ENCODE peak calls at places on chromosome 13, in six cellular contexts. U is activated naive CD4-positive, alpha-beta T cell treated with Interleukin-2 at 50 U/mL for 16 hours; W is left cardiac atrium; H is left kidney; K is activated CD4-positive, alpha-beta T cell treated with anti-CD3 and anti-CD28 coated beads, Interleukin-2, amount 50 U/mL, for 1 hour; A is EL. G is an unnamed sample.

GRCh38 chr13:112032186-112032835 is 34.6 kb upstream of the SOX1 start:
- DNase-seq in W (peak), U (no peak), A (no peak), H (no peak), K (no peak), G (no peak)

GRCh38 chr13:32025730-32026129 is 5.8 kb upstream of the FRY start:
- DNase-seq in A (no peak), H (no peak), U (no peak), K (no peak), W (no peak), G (no peak)

GRCh38 chr13:43776680-43777079 is 10.1 kb downstream of the ENOX1 start:
- DNase-seq in K (no peak), U (no peak), W (no peak), H (peak), A (peak), G (no peak)

GRCh38 chr13:75480691-75481175 is 1.2 kb downstream of the TBC1D4 start:
- DNase-seq in W (peak), K (peak), H (peak), A (peak), U (peak), G (no peak)

GRCh38 chr13:34620073-34620858 is 321.8 kb upstream of the NBEA start:
- DNase-seq in K (no peak), W (no peak), U (no peak), A (no peak), H (no peak), G (no peak)

GRCh38 chr13:41697578-41697977 is 240.2 kb downstream of the RGCC start:
- DNase-seq in U (no peak), K (no peak), W (no peak), A (no peak), H (no peak), G (no peak)

GRCh38 chr13:114119196-114119595 is 13.2 kb downstream of the RASA3 start:
- DNase-seq in H (peak), W (peak), A (peak), U (no peak), K (no peak), G (no peak)

GRCh38 chr13:23160241-23161175 is 20.3 kb upstream of the SGCG start:
- DNase-seq in H (peak), A (peak), K (no peak), W (peak), U (no peak), G (no peak)

GRCh38 chr13:31310781-31311180 is 111.0 kb downstream of the B3GLCT start:
- DNase-seq in A (no peak), W (peak), K (no peak), H (peak), U (no peak), G (no peak)

GRCh38 chr13:95749545-95749944 is 72.6 kb downstream of the DNAJC3 start:
- DNase-seq in H (no peak), U (no peak), A (no peak), W (no peak), K (no peak), G (no peak)

GRCh38 chr13:41914552-41914951 is 46.4 kb downstream of the VWA8 start:
- DNase-seq in H (no peak), W (no peak), U (no peak), A (no peak), K (no peak), G (no peak)

GRCh38 chr13:108083056-108083455 is 132.3 kb downstream of the LIG4 start:
- DNase-seq in K (no peak), U (no peak), A (no peak), H (peak), W (no peak), G (no peak)

GRCh38 chr13:58884353-58884752 is 1252.8 kb downstream of the PCDH17 start:
- DNase-seq in A (no peak), W (no peak), K (no peak), H (peak), U (no peak), G (no peak)

GRCh38 chr13:102197193-102197592 is 204.7 kb downstream of the FGF14 start:
- DNase-seq in H (no peak), A (no peak), U (no peak), W (no peak), K (no peak), G (no peak)

GRCh38 chr13:108176685-108177274 is 38.6 kb downstream of the LIG4 start:
- DNase-seq in H (peak), K (peak), W (no peak), A (peak), U (peak), G (peak)

GRCh38 chr13:104816716-104817115 is 1718.7 kb downstream of the EFNB2 start:
- DNase-seq in H (no peak), K (no peak), A (no peak), W (no peak), U (no peak), G (no peak)

GRCh38 chr13:44271031-44271433 is 102.6 kb upstream of the SERP2 start:
- DNase-seq in H (no peak), A (peak), U (no peak), K (no peak), W (no peak), G (no peak)

GRCh38 chr13:49567501-49567900 is 17.9 kb downstream of the RCBTB1 start:
- DNase-seq in W (no peak), K (no peak), A (no peak), H (no peak), U (no peak), G (no peak)

GRCh38 chr13:106417467-106418110 is 117.9 kb downstream of the EFNB2 start:
- DNase-seq in U (no peak), K (no peak), H (peak), W (no peak), A (no peak), G (no peak)

GRCh38 chr13:34967851-34968562 is 25.9 kb downstream of the NBEA start:
- DNase-seq in U (no peak), A (no peak), W (no peak), K (no peak), H (peak), G (no peak)

GRCh38 chr13:47679391-47679790 is 321.7 kb downstream of the SUCLA2 start:
- DNase-seq in W (no peak), K (no peak), H (no peak), A (peak), U (no peak), G (no peak)

GRCh38 chr13:42539670-42540069 is 34.3 kb upstream of the TNFSF11 start:
- DNase-seq in A (no peak), H (no peak), K (no peak), W (no peak), U (no peak), G (no peak)

GRCh38 chr13:111640476-111640875 is 320.0 kb downstream of the TEX29 start:
- DNase-seq in A (no peak), U (no peak), K (no peak), W (no peak), H (no peak), G (no peak)

GRCh38 chr13:74835579-74835978 is 646.4 kb downstream of the TBC1D4 start:
- DNase-seq in W (no peak), K (no peak), A (no peak), H (no peak), U (no peak), G (no peak)

GRCh38 chr13:50543767-50544166 is 299.7 kb downstream of the DLEU7 start:
- DNase-seq in W (peak), U (no peak), A (peak), H (peak), K (no peak), G (no peak)

G was measured in CD8-positive, alpha-beta T cell.